ENCODE peak calls at places on chromosomes 11 and 22, in nine cellular contexts. L, W, C, T, R, J, A, E and S are unnamed samples. For H3K36me3, the result is how much of the 10 kb centered on the place peaks cover.

GRCh38 chr11:12683857-12684256 is 9.6 kb downstream of the TEAD1 start:
- DNase-seq in L (no peak), W (no peak), C (peak), T (peak), R (no peak), J (no peak), A (no peak), E (no peak), S (no peak)

GRCh38 chr11:86148339-86148738 is 79.5 kb upstream of the PICALM start:
- DNase-seq in L (no peak), W (no peak), C (no peak), T (no peak), R (no peak), J (no peak), A (no peak), E (no peak), S (no peak)

GRCh38 chr11:115297330-115297729 is 206.9 kb downstream of the CADM1 start:
- DNase-seq in L (no peak), W (no peak), C (no peak), T (no peak), R (no peak), J (no peak), A (no peak), E (no peak), S (no peak)

GRCh38 chr22:30785527-30785926 is 90.9 kb downstream of the OSBP2 start:
- DNase-seq in L (no peak), W (no peak), C (no peak), T (no peak), R (no peak), J (no peak), A (no peak), E (no peak), S (no peak)

GRCh38 chr11:124194696-124195418 is 11.7 kb downstream of the OR10D3 start:
- DNase-seq in L (no peak), W (peak), C (peak), T (peak), R (peak), J (peak), A (no peak), E (no peak), S (no peak)

GRCh38 chr22:38823076-38823475 is 20.8 kb downstream of the NPTXR start:
- DNase-seq in L (no peak), W (no peak), C (no peak), T (no peak), R (no peak), J (no peak), A (no peak), E (no peak), S (no peak)

GRCh38 chr11:12175694-12176241 is 65.4 kb downstream of the MICAL2 start:
- DNase-seq in L (peak), W (no peak), C (peak), T (peak), R (peak), J (no peak), A (no peak), E (no peak), S (no peak)

GRCh38 chr22:29128891-29129643 is 56.2 kb downstream of the KREMEN1 start:
- DNase-seq in L (no peak), W (no peak), C (peak), T (peak), R (no peak), J (no peak), A (no peak), E (no peak), S (no peak)

GRCh38 chr11:69450857-69451220 is 30.6 kb upstream of the LINC01488 start:
- DNase-seq in L (no peak), W (no peak), C (no peak), T (no peak), R (no peak), J (no peak), A (no peak), E (no peak), S (no peak)

GRCh38 chr11:41459602-41460405 is at the start of gene LRRC4C:
- DNase-seq in L (no peak), W (no peak), C (no peak), T (peak), R (no peak), J (peak), A (no peak), E (no peak), S (no peak)

GRCh38 chr11:106988151-106988806 is 30.0 kb downstream of the GUCY1A2 start:
- DNase-seq in L (no peak), W (peak), C (peak), T (peak), R (no peak), J (no peak), A (no peak), E (peak), S (no peak)

GRCh38 chr22:23229646-23230045 is 49.3 kb downstream of the BCR start:
- DNase-seq in L (no peak), W (no peak), C (no peak), T (no peak), R (no peak), J (no peak), A (peak), E (no peak), S (no peak)
- H3K4me3 ChIP-seq in L (no peak), W (no peak), C (no peak), T (no peak), R (no peak), J (peak), A (no peak), E (no peak), S (no peak)

GRCh38 chr22:21695432-21696085 is 29.7 kb downstream of the PPIL2 start:
- DNase-seq in L (no peak), W (no peak), C (no peak), T (no peak), R (no peak), J (no peak), A (no peak), E (no peak), S (no peak)

GRCh38 chr22:21694394-21694793 is 28.6 kb downstream of the PPIL2 start:
- DNase-seq in L (no peak), W (no peak), C (no peak), T (no peak), R (no peak), J (no peak), A (no peak), E (no peak), S (no peak)

GRCh38 chr22:21693999-21694341 is 28.2 kb downstream of the PPIL2 start:
- DNase-seq in L (no peak), W (no peak), C (no peak), T (no peak), R (no peak), J (no peak), A (peak), E (no peak), S (no peak)

GRCh38 chr22:21696115-21696514 is 30.3 kb downstream of the PPIL2 start:
- DNase-seq in L (no peak), W (no peak), C (no peak), T (no peak), R (no peak), J (no peak), A (no peak), E (no peak), S (no peak)

GRCh38 chr22:21694795-21695431 is 29.1 kb downstream of the PPIL2 start:
- DNase-seq in L (no peak), W (no peak), C (no peak), T (no peak), R (no peak), J (no peak), A (peak), E (no peak), S (no peak)
- H3K36me3 ChIP-seq in L (half or more), W (half or more), C (under half), T (under half), R (under half), J (under half), A (under half), E (under half), S (half or more)

GRCh38 chr11:119795231-119795630 is 66.2 kb upstream of the NECTIN1 start:
- DNase-seq in L (peak), W (no peak), C (peak), T (peak), R (no peak), J (no peak), A (peak), E (no peak), S (no peak)
- H3K4me3 ChIP-seq in L (no peak), W (no peak), C (no peak), T (no peak), R (no peak), J (no peak), A (no peak), E (no peak), S (no peak)

GRCh38 chr11:33068611-33069340 is 29.4 kb downstream of the TCP11L1 start:
- DNase-seq in L (no peak), W (no peak), C (no peak), T (no peak), R (no peak), J (peak), A (no peak), E (no peak), S (no peak)
- H3K36me3 ChIP-seq in L (half or more), W (half or more), C (under half), T (under half), R (under half), J (under half), A (under half), E (under half), S (half or more)

DNA sequence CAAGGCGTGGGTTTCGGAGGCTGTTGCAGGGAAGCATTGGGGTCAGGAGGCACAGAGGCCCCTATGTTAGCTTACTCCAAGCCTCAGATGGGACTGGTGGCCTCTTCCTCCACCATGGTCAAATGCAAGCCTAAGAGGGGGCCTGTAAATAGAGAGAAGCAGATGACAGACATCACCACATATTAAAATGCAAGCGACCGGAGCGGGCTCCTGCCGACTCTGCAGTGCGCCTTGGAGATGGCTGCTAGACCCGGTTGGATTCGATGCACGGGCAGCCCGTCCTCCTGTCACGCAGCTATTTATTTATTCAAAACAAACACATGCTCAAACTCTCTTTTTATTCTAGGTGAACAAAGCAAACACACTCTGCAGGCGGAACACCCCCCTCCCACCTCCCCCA is 208.0 kb downstream of the DSCAML1 start:
- DNase-seq in L (no peak), W (no peak), C (no peak), T (no peak), R (no peak), J (no peak), A (no peak), E (no peak), S (no peak)
- H3K4me3 ChIP-seq in L (no peak), W (no peak), C (no peak), T (no peak), R (no peak), J (no peak), A (no peak), E (no peak), S (no peak)